ENCODE peak calls at places on chromosomes 13 and 19, in four cellular contexts. T is fibroblast of gingiva, P is left ventricle myocardium inferior, F is mammary epithelial cell. U is an unnamed sample.

GRCh38 chr13:107649071-107649470 is 566.3 kb downstream of the LIG4 start:
- DNase-seq in T (no peak), P (no peak), F (no peak), U (no peak)

GRCh38 chr13:43129021-43129420 is 105.6 kb downstream of the DNAJC15 start:
- DNase-seq in T (no peak), P (no peak), F (no peak), U (no peak)

GRCh38 chr19:15195987-15196682 is 4.7 kb downstream of the NOTCH3 start:
- DNase-seq in T (no peak), P (no peak), F (peak; percentile 84), U (no peak)

GRCh38 chr19:15241259-15241658 is 9.0 kb upstream of the EPHX3 start:
- DNase-seq in T (no peak), P (no peak), F (no peak), U (no peak)

GRCh38 chr19:13093407-13094284 is 9.0 kb downstream of the LYL1 start:
- DNase-seq in T (peak; percentile 75), P (peak; percentile 83), F (peak; percentile 52), U (peak; percentile 83)

GRCh38 chr13:104105418-104106355 is 1039.5 kb upstream of the SLC10A2 start:
- DNase-seq in T (no peak), P (no peak), F (no peak), U (no peak)

GRCh38 chr19:40035996-40036395 is 20.0 kb downstream of the ZNF780B start:
- DNase-seq in T (no peak), P (no peak), F (no peak), U (peak; percentile 14)

GRCh38 chr19:3047307-3048189 is 14.7 kb downstream of the TLE5 start:
- DNase-seq in T (peak; percentile 79), P (peak; percentile 79), F (peak; percentile 42), U (peak; percentile 76)

GRCh38 chr19:34963531-34964406 is at the start of gene ZNF792:
- DNase-seq in T (peak; percentile 34), P (peak; percentile 69), F (peak; percentile 35), U (peak; percentile 26)

GRCh38 chr19:1074512-1075283 is 7.7 kb downstream of the ARHGAP45 start:
- DNase-seq in T (no peak), P (peak; percentile 86), F (peak; percentile 51), U (no peak)

GRCh38 chr19:15368798-15369593 is 10.6 kb downstream of the AKAP8 start:
- DNase-seq in T (no peak), P (no peak), F (no peak), U (no peak)

U was measured in AG10803.